ENCODE peak calls at places on chromosomes 7 and 10, in five cellular contexts. One of them, this sample, is unnamed.

GRCh38 chr7:47285860-47286491 is 295.9 kb downstream of the TNS3 start:
- DNase-seq in WERI-Rb-1: no peak
- DNase-seq in A549: no peak
- DNase-seq in testis: no peak
- DNase-seq in astrocyte of the spinal cord: peak; percentile 45
- DNase-seq in this sample: peak; percentile 83

GRCh38 chr7:137476937-137477336 is 133.4 kb upstream of the PTN start:
- DNase-seq in WERI-Rb-1: no peak
- DNase-seq in A549: no peak
- DNase-seq in testis: no peak
- DNase-seq in astrocyte of the spinal cord: no peak
- DNase-seq in this sample: no peak

GRCh38 chr10:99941942-99942835 is 67.6 kb downstream of the DNMBP start:
- DNase-seq in WERI-Rb-1: no peak
- DNase-seq in A549: no peak
- DNase-seq in testis: peak; percentile 38
- DNase-seq in astrocyte of the spinal cord: peak; percentile 88
- DNase-seq in this sample: no peak

GRCh38 chr7:29764227-29764626 is 42.1 kb upstream of the WIPF3 start:
- DNase-seq in WERI-Rb-1: peak; percentile 55
- DNase-seq in A549: no peak
- DNase-seq in testis: peak; percentile 33
- DNase-seq in astrocyte of the spinal cord: no peak
- DNase-seq in this sample: no peak

GRCh38 chr7:158015403-158016116 is 572.1 kb downstream of the PTPRN2 start:
- DNase-seq in WERI-Rb-1: no peak
- DNase-seq in A549: no peak
- DNase-seq in testis: peak; percentile 15
- DNase-seq in astrocyte of the spinal cord: no peak
- DNase-seq in this sample: no peak

GRCh38 chr7:15104411-15105092 is 202.0 kb upstream of the DGKB start:
- DNase-seq in WERI-Rb-1: no peak
- DNase-seq in A549: no peak
- DNase-seq in testis: no peak
- DNase-seq in astrocyte of the spinal cord: no peak
- DNase-seq in this sample: no peak

GRCh38 chr7:39304683-39305405 is 261.4 kb upstream of the YAE1 start:
- DNase-seq in WERI-Rb-1: no peak
- DNase-seq in A549: no peak
- DNase-seq in testis: no peak
- DNase-seq in astrocyte of the spinal cord: no peak
- DNase-seq in this sample: no peak

GRCh38 chr10:114957673-114958072 is 19.7 kb downstream of the TRUB1 start:
- DNase-seq in WERI-Rb-1: no peak
- DNase-seq in A549: no peak
- DNase-seq in testis: no peak
- DNase-seq in astrocyte of the spinal cord: no peak
- DNase-seq in this sample: no peak

GRCh38 chr7:17663056-17663675 is 277.1 kb downstream of the SNX13 start:
- DNase-seq in WERI-Rb-1: no peak
- DNase-seq in A549: no peak
- DNase-seq in testis: no peak
- DNase-seq in astrocyte of the spinal cord: peak; percentile 67
- DNase-seq in this sample: no peak

GRCh38 chr7:76272872-76273271 is 29.6 kb upstream of the HSPB1 start:
- DNase-seq in WERI-Rb-1: no peak
- DNase-seq in A549: no peak
- DNase-seq in testis: no peak
- DNase-seq in astrocyte of the spinal cord: no peak
- DNase-seq in this sample: no peak

GRCh38 chr10:99395750-99396445 is 34.5 kb downstream of the GOT1 start:
- DNase-seq in WERI-Rb-1: no peak
- DNase-seq in A549: no peak
- DNase-seq in testis: peak; percentile 21
- DNase-seq in astrocyte of the spinal cord: peak; percentile 77
- DNase-seq in this sample: peak; percentile 61

GRCh38 chr7:7808156-7808555 is 89.7 kb upstream of the RPA3 start:
- DNase-seq in WERI-Rb-1: no peak
- DNase-seq in A549: peak; percentile 10
- DNase-seq in testis: no peak
- DNase-seq in astrocyte of the spinal cord: peak; percentile 79
- DNase-seq in this sample: no peak

GRCh38 chr7:15603124-15603523 is 41.3 kb upstream of the AGMO start:
- DNase-seq in WERI-Rb-1: no peak
- DNase-seq in A549: no peak
- DNase-seq in testis: no peak
- DNase-seq in astrocyte of the spinal cord: peak; percentile 22
- DNase-seq in this sample: no peak

GRCh38 chr10:6580279-6581029 is 378 bp upstream of the PRKCQ start:
- DNase-seq in WERI-Rb-1: no peak
- DNase-seq in A549: peak; percentile 47
- DNase-seq in testis: peak; percentile 68
- DNase-seq in astrocyte of the spinal cord: peak; percentile 49
- DNase-seq in this sample: no peak
- TF ChIP-seq CTCF in WERI-Rb-1: peak; percentile 46
- TF ChIP-seq CTCF in A549: peak; percentile 93
- TF ChIP-seq CTCF in testis: no peak
- TF ChIP-seq CTCF in astrocyte of the spinal cord: peak; percentile 51
- TF ChIP-seq CTCF in this sample: peak; percentile 9

GRCh38 chr10:130634796-130635195 is 498.6 kb downstream of the GLRX3 start:
- DNase-seq in WERI-Rb-1: no peak
- DNase-seq in A549: no peak
- DNase-seq in testis: no peak
- DNase-seq in astrocyte of the spinal cord: no peak
- DNase-seq in this sample: no peak

GRCh38 chr10:130635528-130635927 is 499.3 kb downstream of the GLRX3 start:
- DNase-seq in WERI-Rb-1: no peak
- DNase-seq in A549: no peak
- DNase-seq in testis: no peak
- DNase-seq in astrocyte of the spinal cord: no peak
- DNase-seq in this sample: no peak

GRCh38 chr10:130636303-130636702 is 500.1 kb downstream of the GLRX3 start:
- DNase-seq in WERI-Rb-1: no peak
- DNase-seq in A549: no peak
- DNase-seq in testis: no peak
- DNase-seq in astrocyte of the spinal cord: no peak
- DNase-seq in this sample: no peak

GRCh38 chr10:130642926-130643325 is 506.7 kb downstream of the GLRX3 start:
- DNase-seq in WERI-Rb-1: no peak
- DNase-seq in A549: no peak
- DNase-seq in testis: no peak
- DNase-seq in astrocyte of the spinal cord: no peak
- DNase-seq in this sample: no peak

DNA sequence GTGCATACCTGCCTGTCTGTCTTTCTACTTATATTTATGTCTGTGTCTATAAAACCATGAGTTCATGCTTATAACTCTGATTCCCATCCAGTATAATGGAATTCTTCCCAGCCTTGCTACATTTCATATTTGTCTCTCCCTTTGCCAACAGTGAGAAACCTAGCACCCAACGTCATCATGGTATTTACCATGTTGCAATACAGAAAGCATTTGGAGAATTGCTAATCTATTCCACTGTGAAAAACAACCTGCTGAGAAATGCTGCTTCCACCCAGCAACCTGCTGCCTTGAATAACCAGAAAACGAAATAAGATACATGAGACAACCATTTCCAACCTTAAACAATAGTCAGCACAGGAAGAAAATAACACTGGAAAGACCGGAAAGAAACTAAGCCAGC is 501.1 kb downstream of the GLRX3 start:
- DNase-seq in WERI-Rb-1: no peak
- DNase-seq in A549: no peak
- DNase-seq in testis: no peak
- DNase-seq in astrocyte of the spinal cord: no peak
- DNase-seq in this sample: no peak
- H3K4me3 ChIP-seq in WERI-Rb-1: no peak overlapping the region
- H3K4me3 ChIP-seq in A549: no peak overlapping the region
- H3K4me3 ChIP-seq in testis: no peak overlapping the region
- H3K4me3 ChIP-seq in astrocyte of the spinal cord: no peak overlapping the region
- H3K4me3 ChIP-seq in this sample: no peak overlapping the region

GRCh38 chr7:154696556-154696955 is 306.4 kb downstream of the PAXIP1 start:
- DNase-seq in WERI-Rb-1: no peak
- DNase-seq in A549: no peak
- DNase-seq in testis: no peak
- DNase-seq in astrocyte of the spinal cord: no peak
- DNase-seq in this sample: no peak

GRCh38 chr7:154695836-154696235 is 307.1 kb downstream of the PAXIP1 start:
- DNase-seq in WERI-Rb-1: no peak
- DNase-seq in A549: no peak
- DNase-seq in testis: no peak
- DNase-seq in astrocyte of the spinal cord: no peak
- DNase-seq in this sample: no peak

GRCh38 chr7:154693646-154694045 is 309.3 kb downstream of the PAXIP1 start:
- DNase-seq in WERI-Rb-1: no peak
- DNase-seq in A549: no peak
- DNase-seq in testis: no peak
- DNase-seq in astrocyte of the spinal cord: no peak
- DNase-seq in this sample: no peak

GRCh38 chr7:154699421-154699820 is 303.5 kb downstream of the PAXIP1 start:
- DNase-seq in WERI-Rb-1: no peak
- DNase-seq in A549: no peak
- DNase-seq in testis: no peak
- DNase-seq in astrocyte of the spinal cord: no peak
- DNase-seq in this sample: no peak

GRCh38 chr7:154698726-154699291 is 304.1 kb downstream of the PAXIP1 start:
- DNase-seq in WERI-Rb-1: no peak
- DNase-seq in A549: peak; percentile 24
- DNase-seq in testis: no peak
- DNase-seq in astrocyte of the spinal cord: no peak
- DNase-seq in this sample: no peak
- TF ChIP-seq CTCF in WERI-Rb-1: peak; percentile 71
- TF ChIP-seq CTCF in A549: peak; percentile 7
- TF ChIP-seq CTCF in testis: no peak
- TF ChIP-seq CTCF in astrocyte of the spinal cord: no peak
- TF ChIP-seq CTCF in this sample: no peak

GRCh38 chr7:20240080-20240926 is 23.1 kb upstream of the MACC1 start:
- DNase-seq in WERI-Rb-1: no peak
- DNase-seq in A549: no peak
- DNase-seq in testis: no peak
- DNase-seq in astrocyte of the spinal cord: no peak
- DNase-seq in this sample: no peak
- H3K4me3 ChIP-seq in WERI-Rb-1: no peak overlapping the region
- H3K4me3 ChIP-seq in A549: no peak overlapping the region
- H3K4me3 ChIP-seq in testis: no peak overlapping the region
- H3K4me3 ChIP-seq in astrocyte of the spinal cord: no peak overlapping the region
- H3K4me3 ChIP-seq in this sample: no peak overlapping the region

GRCh38 chr7:122628651-122629411 is 70.1 kb downstream of the RNF133 start:
- DNase-seq in WERI-Rb-1: no peak
- DNase-seq in A549: no peak
- DNase-seq in testis: no peak
- DNase-seq in astrocyte of the spinal cord: no peak
- DNase-seq in this sample: no peak
- TF ChIP-seq CTCF in WERI-Rb-1: no peak
- TF ChIP-seq CTCF in A549: no peak
- TF ChIP-seq CTCF in testis: no peak
- TF ChIP-seq CTCF in astrocyte of the spinal cord: no peak
- TF ChIP-seq CTCF in this sample: no peak

DNA sequence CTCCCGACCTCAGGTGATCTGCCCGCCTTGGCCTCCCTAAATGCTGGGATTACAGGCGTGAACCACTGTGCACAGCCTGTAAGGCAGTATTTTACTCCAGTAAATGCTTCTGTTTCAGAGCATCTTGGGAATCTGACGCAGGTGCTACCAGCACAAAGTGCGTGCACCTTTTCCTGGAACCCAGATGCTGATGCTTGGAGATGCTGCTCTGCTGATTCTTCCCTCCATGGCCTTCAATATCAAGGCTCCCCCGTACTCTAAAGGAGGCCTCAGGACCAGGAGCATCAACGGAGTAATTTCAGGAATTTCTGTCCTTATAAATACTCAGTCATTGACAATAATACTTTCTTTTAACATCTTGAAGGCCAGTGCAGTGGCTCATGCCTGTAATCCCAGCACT is 23.5 kb downstream of the DENND2A start:
- DNase-seq in WERI-Rb-1: no peak
- DNase-seq in A549: no peak
- DNase-seq in testis: no peak
- DNase-seq in astrocyte of the spinal cord: no peak
- DNase-seq in this sample: no peak
- H3K4me3 ChIP-seq in WERI-Rb-1: no peak overlapping the region
- H3K4me3 ChIP-seq in A549: no peak overlapping the region
- H3K4me3 ChIP-seq in testis: no peak overlapping the region
- H3K4me3 ChIP-seq in astrocyte of the spinal cord: no peak overlapping the region
- H3K4me3 ChIP-seq in this sample: no peak overlapping the region

DNA sequence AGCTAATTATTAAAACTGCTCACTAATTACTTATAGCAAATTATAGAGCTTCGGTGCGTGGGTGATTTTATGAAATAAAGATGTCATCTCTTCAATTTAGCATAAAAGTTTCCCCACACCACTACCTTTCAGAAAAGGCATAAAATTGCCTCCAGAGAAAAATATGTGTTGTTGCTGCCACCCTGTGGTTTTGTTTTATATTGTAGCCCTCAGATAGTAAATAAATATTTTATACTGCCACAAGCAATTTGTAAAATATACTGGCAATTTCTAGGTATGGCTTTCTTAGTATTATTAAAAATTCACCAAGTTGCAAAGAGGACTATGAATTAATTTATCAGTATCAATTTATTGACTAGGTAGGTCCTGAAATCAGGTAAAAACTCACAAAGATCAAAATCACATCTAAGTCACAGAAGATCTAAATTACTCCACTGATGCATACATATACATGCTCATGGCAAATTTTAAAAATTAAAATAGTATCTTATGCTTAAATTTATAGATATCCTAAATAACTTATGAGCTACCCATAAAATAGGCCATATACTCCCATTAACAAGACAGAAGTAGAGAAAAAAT is 26.5 kb downstream of the ASNS start:
- DNase-seq in WERI-Rb-1: no peak
- DNase-seq in A549: peak; percentile 16
- DNase-seq in testis: no peak
- DNase-seq in astrocyte of the spinal cord: peak; percentile 36
- DNase-seq in this sample: peak; percentile 11
- TF ChIP-seq CTCF in WERI-Rb-1: no peak
- TF ChIP-seq CTCF in A549: peak; percentile 74
- TF ChIP-seq CTCF in testis: no peak
- TF ChIP-seq CTCF in astrocyte of the spinal cord: peak; percentile 38
- TF ChIP-seq CTCF in this sample: peak; percentile 19

This sample was measured in HFF-Myc.